ENCODE peak calls at places on chromosome X, in seven cellular contexts. H is CD8-positive, alpha-beta T cell; R is lower lobe of right lung; X is HCT116; K is esophagus squamous epithelium; M is iPS DF 6.9; O is CD4-positive, CD25-positive, alpha-beta regulatory T cell. I is an unnamed sample. For H3K4me1 and H3K36me3, the result is how much of the 10 kb centered on the place peaks cover.

GRCh38 chrX:40637687-40638086 is 9.7 kb downstream of the CXorf38 start:
- DNase-seq in H (no peak), K (no peak), O (no peak), R (no peak), M (no peak), X (no peak), I (no peak)

GRCh38 chrX:72554448-72555140 is 18.0 kb downstream of the HDAC8 start:
- DNase-seq in H (no peak), X (peak), R (no peak), K (no peak), M (no peak), O (no peak), I (no peak)

GRCh38 chrX:5474282-5474681 is 754.4 kb downstream of the NLGN4X start:
- DNase-seq in O (no peak), X (no peak), R (no peak), M (no peak), K (no peak), H (no peak), I (no peak)

GRCh38 chrX:37692918-37693317 is 7.3 kb downstream of the XK start:
- DNase-seq in H (no peak), M (no peak), R (no peak), O (no peak), K (no peak), X (no peak), I (no peak)

GRCh38 chrX:150146271-150146888 is 208.1 kb upstream of the EOLA2 start:
- DNase-seq in M (no peak), H (no peak), O (no peak), K (no peak), R (no peak), X (no peak), I (no peak)

GRCh38 chrX:47460561-47460960 is 22.5 kb downstream of the ZNF41 start:
- DNase-seq in H (no peak), K (no peak), O (no peak), R (no peak), M (no peak), X (no peak), I (no peak)

GRCh38 chrX:136259543-136259942 is 8.3 kb upstream of the MAP7D3 start:
- DNase-seq in M (no peak), R (no peak), K (no peak), X (no peak), O (no peak), H (no peak), I (no peak)

GRCh38 chrX:69163936-69164741 is 1.1 kb downstream of the PJA1 start:
- DNase-seq in M (no peak), O (peak), R (peak), H (peak), X (no peak), K (no peak), I (no peak)

GRCh38 chrX:30085571-30085970 is 129.8 kb upstream of the MAGEB2 start:
- DNase-seq in X (no peak), O (no peak), K (no peak), M (no peak), R (no peak), H (no peak), I (no peak)

GRCh38 chrX:147376601-147377387 is 534.9 kb upstream of the FMR1 start:
- DNase-seq in H (no peak), O (no peak), R (peak), K (no peak), X (no peak), M (no peak), I (no peak)

GRCh38 chrX:117969337-117969736 is 147.3 kb downstream of the KLHL13 start:
- DNase-seq in H (no peak), R (no peak), M (no peak), X (no peak), O (no peak), K (no peak), I (no peak)

GRCh38 chrX:15911729-15912550 is 57.3 kb upstream of the AP1S2 start:
- DNase-seq in K (no peak), H (no peak), O (no peak), R (no peak), X (no peak), M (no peak), I (no peak)

GRCh38 chrX:24981030-24981429 is 34.7 kb downstream of the ARX start:
- DNase-seq in X (no peak), M (no peak), O (no peak), H (no peak), R (no peak), K (no peak), I (no peak)

GRCh38 chrX:124217289-124218251 is 114.9 kb upstream of the TEX13D start:
- DNase-seq in M (no peak), X (no peak), H (peak), R (no peak), O (peak), K (no peak), I (peak)

GRCh38 chrX:28273751-28274150 is 292.5 kb upstream of the DCAF8L1 start:
- DNase-seq in H (no peak), X (no peak), K (no peak), O (no peak), R (no peak), M (no peak), I (no peak)

GRCh38 chrX:88612870-88613329 is 134.1 kb upstream of the CPXCR1 start:
- DNase-seq in K (no peak), R (no peak), X (no peak), O (no peak), H (no peak), M (no peak), I (no peak)

GRCh38 chrX:101191217-101191750 is 28.3 kb upstream of the DRP2 start:
- DNase-seq in H (no peak), X (no peak), M (no peak), K (no peak), O (no peak), R (peak), I (no peak)

GRCh38 chrX:9759340-9759739 is 6.3 kb downstream of the GPR143 start:
- DNase-seq in X (peak), O (no peak), R (no peak), H (no peak), M (no peak), K (no peak), I (no peak)

GRCh38 chrX:19448077-19448476 is 67.2 kb downstream of the MAP3K15 start:
- DNase-seq in O (no peak), R (no peak), K (no peak), H (no peak), X (no peak), M (no peak), I (no peak)

GRCh38 chrX:49230500-49231232 is 2.5 kb downstream of the CACNA1F start:
- DNase-seq in X (no peak), O (peak), M (no peak), R (peak), H (peak), K (peak), I (peak)

GRCh38 chrX:46620505-46620904 is 46.9 kb downstream of the CHST7 start:
- DNase-seq in M (no peak), R (no peak), H (no peak), O (no peak), X (no peak), K (no peak), I (no peak)

GRCh38 chrX:129622757-129623301 is 31.9 kb downstream of the APLN start:
- DNase-seq in X (no peak), R (no peak), O (no peak), K (no peak), M (no peak), H (no peak), I (no peak)

GRCh38 chrX:643911-644303 is 13.3 kb downstream of the SHOX start:
- DNase-seq in O (no peak), R (no peak), M (no peak), K (no peak), H (no peak), X (no peak), I (no peak)

GRCh38 chrX:155998116-155998515 is 620 bp downstream of the IL9R start:
- DNase-seq in R (no peak), M (no peak), H (no peak), O (no peak), X (no peak), K (no peak), I (no peak)

GRCh38 chrX:45172890-45173289 is 27.8 kb downstream of the DIPK2B start:
- DNase-seq in M (no peak), H (no peak), X (peak), K (no peak), O (no peak), R (no peak), I (no peak)

GRCh38 chrX:125436855-125437254 is 117.2 kb downstream of the TEX13C start:
- DNase-seq in X (no peak), R (no peak), K (no peak), H (no peak), O (no peak), M (no peak), I (no peak)

GRCh38 chrX:3990569-3990968 is 277.1 kb upstream of the PRKX start:
- DNase-seq in O (no peak), K (no peak), M (no peak), R (no peak), X (no peak), H (no peak), I (no peak)

GRCh38 chrX:45614853-45615252 is 414.2 kb upstream of the DIPK2B start:
- DNase-seq in O (no peak), R (no peak), K (no peak), M (no peak), X (no peak), H (no peak), I (no peak)

GRCh38 chrX:87805829-87806490 is 288.4 kb downstream of the KLHL4 start:
- DNase-seq in K (no peak), H (no peak), M (no peak), R (no peak), X (no peak), O (no peak), I (no peak)

GRCh38 chrX:49184294-49185061 is 1.7 kb downstream of the PRICKLE3 start:
- DNase-seq in R (peak), X (peak), M (no peak), K (no peak), H (no peak), O (peak), I (peak)

GRCh38 chrX:35076061-35076460 is 133.5 kb downstream of the FAM47B start:
- DNase-seq in X (no peak), H (no peak), R (no peak), K (no peak), O (no peak), M (no peak), I (no peak)

GRCh38 chrX:107677909-107678308 is 49.6 kb downstream of the PRPS1 start:
- DNase-seq in R (no peak), M (no peak), K (no peak), O (no peak), H (no peak), X (no peak), I (no peak)
- H3K4me1 ChIP-seq in R (half or more), M (under half), K (under half), O (half or more), H (half or more), X (half or more), I (under half)

GRCh38 chrX:11768039-11768438 is 10.0 kb downstream of the MSL3 start:
- DNase-seq in K (no peak), R (no peak), X (no peak), M (no peak), H (no peak), O (no peak), I (no peak)

GRCh38 chrX:11770320-11770719 is 12.3 kb downstream of the MSL3 start:
- DNase-seq in M (no peak), O (peak), K (no peak), H (peak), X (peak), R (peak), I (peak)

GRCh38 chrX:11764602-11765067 is 6.6 kb downstream of the MSL3 start:
- DNase-seq in M (no peak), X (no peak), R (no peak), K (no peak), H (no peak), O (no peak), I (no peak)

GRCh38 chrX:11765449-11765848 is 7.4 kb downstream of the MSL3 start:
- DNase-seq in O (no peak), M (no peak), H (no peak), X (no peak), R (no peak), K (no peak), I (no peak)

DNA sequence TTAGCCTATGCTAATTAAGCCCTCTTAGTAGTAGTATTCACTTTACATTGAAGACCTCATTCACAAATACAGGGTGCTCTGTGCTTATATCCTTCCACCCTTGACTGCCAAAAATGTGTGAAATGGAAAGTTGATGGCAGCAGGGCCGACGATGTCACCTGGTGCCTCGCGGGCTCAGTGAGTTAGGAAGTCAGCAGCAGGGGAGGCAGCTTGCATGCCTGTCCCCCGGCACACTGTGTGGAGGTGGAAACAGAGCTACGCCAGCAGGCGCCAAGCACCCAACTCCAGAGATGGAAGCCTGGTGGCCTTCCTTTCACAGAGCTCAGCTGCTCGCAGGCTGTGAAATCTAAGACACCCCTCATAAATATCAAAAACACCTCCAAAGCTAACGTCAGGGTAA is 8.4 kb downstream of the MSL3 start:
- DNase-seq in K (no peak), H (no peak), X (no peak), M (no peak), O (no peak), R (no peak), I (no peak)
- H3K36me3 ChIP-seq in K (under half), H (under half), X (under half), M (under half), O (half or more), R (half or more), I (under half)

GRCh38 chrX:13467243-13467642 is 102.2 kb upstream of the EGFL6 start:
- DNase-seq in R (no peak), H (no peak), M (no peak), X (no peak), K (no peak), O (no peak), I (no peak)
- H3K4me1 ChIP-seq in R (under half), H (under half), M (under half), X (under half), K (under half), O (under half), I (under half)

DNA sequence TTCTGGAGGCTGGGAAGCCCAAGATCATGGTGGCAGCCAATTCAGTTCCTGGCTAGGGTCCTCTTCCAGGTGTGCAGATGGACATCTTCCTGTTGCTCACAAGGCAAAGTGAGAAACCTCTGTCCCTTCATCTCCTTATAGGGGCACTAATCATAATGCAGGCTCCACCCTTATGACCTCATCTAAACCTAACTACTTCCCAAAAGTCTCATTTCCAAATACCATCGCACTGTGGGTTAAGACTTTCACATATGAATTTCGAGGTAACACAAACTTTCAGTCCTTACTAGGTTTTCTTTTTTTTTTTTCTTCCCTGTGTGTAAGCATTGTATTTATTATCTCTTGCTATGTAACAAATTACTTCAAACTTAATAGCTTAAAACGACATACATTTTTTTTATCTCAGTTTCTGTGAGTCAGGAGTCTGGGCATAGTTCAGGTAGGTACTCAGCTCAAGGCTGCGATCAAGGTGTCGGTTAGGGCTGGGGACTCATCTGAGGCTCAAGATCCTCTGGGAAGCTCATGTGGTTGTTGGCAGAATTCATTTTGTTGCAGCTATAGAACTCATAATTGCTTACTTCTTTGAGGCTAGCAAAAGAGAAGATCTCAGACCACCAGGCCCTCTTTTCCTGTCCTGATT is 204.7 kb upstream of the STK26 start:
- DNase-seq in K (no peak), H (no peak), M (no peak), X (no peak), R (no peak), O (no peak), I (no peak)
- H3K36me3 ChIP-seq in K (under half), H (under half), M (under half), X (under half), R (under half), O (under half), I (under half)

GRCh38 chrX:23035493-23035892 is 35.7 kb downstream of the DDX53 start:
- DNase-seq in K (no peak), H (no peak), X (no peak), M (no peak), O (no peak), R (no peak), I (no peak)

GRCh38 chrX:23031600-23031999 is 31.8 kb downstream of the DDX53 start:
- DNase-seq in R (no peak), K (no peak), X (no peak), H (no peak), M (no peak), O (no peak), I (no peak)
- H3K4me1 ChIP-seq in R (under half), K (under half), X (under half), H (under half), M (under half), O (under half), I (under half)

GRCh38 chrX:2487366-2487765 is 13.4 kb downstream of the DHRSX start:
- DNase-seq in O (no peak), H (no peak), R (no peak), X (no peak), M (no peak), K (no peak), I (no peak)

GRCh38 chrX:2492536-2493218 is 8.1 kb downstream of the DHRSX start:
- DNase-seq in O (no peak), R (no peak), K (no peak), M (no peak), H (no peak), X (no peak), I (no peak)

GRCh38 chrX:2489446-2490445 is 11.0 kb downstream of the DHRSX start:
- DNase-seq in M (no peak), K (no peak), X (no peak), H (no peak), R (no peak), O (no peak), I (no peak)

GRCh38 chrX:2488621-2489285 is 12.0 kb downstream of the DHRSX start:
- DNase-seq in X (no peak), H (no peak), K (no peak), O (no peak), R (no peak), M (no peak), I (no peak)

DNA sequence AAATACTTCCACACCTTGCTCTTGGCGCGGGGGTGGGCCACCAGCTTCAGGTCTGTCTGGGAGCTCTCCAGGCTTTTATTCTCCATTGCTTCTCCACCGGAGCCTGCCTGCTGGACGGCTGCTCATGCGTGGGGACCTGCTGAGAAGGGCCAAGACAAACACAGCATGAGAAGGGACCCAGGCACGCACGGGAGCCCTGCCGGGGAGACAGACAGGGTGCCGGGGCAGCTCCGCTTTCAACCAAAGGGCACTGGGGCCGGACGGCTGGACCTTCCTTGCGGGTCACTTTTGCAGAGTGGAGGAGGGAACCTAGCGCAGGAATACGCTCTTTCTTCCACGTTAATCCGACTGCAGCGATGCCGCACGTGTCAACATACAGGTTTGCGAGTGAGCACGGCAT is 10.1 kb downstream of the DHRSX start:
- DNase-seq in K (no peak), X (no peak), R (no peak), O (no peak), H (no peak), M (no peak), I (no peak)
- H3K36me3 ChIP-seq in K (under half), X (under half), R (half or more), O (half or more), H (under half), M (under half), I (under half)

GRCh38 chrX:97401154-97401553 is 517.4 kb downstream of the RPA4 start:
- DNase-seq in R (no peak), H (no peak), M (no peak), O (no peak), X (no peak), K (no peak), I (no peak)
- H3K4me1 ChIP-seq in R (under half), H (under half), M (under half), O (under half), X (under half), K (under half), I (under half)

DNA sequence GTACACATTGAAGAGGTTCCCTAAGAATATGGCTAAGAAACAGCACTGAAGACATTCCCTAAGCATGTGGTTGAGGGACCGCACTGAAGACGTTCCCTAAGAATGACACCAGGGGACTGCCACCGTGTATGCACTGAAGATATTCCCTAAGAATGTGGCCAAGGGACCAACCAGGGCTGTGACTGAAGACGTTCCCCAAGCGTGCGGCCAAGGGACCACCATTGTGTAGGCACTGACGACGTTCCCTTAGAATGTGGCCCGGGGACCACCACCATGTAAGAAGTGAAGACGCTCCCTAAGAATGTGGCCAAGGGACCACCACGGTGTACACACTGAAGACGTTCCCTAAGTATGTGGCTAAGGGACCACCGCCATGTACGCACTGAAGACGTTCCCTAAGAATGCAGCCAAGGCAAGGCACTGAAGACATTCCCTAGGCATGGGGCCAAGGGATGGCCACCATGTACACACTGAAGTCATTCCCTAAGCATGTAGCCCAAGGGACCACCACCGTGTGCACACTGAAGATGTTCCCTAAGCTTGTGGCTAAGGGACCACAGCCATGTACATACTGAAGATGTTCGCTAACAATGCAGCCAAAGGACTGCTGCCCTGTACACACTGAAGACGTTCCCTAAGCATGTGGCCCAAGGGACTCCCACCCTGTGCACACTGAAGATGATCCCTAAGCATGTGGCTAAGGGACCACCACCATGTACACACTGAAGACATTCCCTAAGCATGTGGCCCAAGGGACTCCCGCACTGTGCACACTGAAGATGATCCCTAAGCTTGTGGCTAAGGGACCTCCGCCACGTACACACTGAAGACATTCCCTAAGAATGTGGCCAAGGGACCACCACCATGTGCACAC is 22.0 kb downstream of the DHRSX start:
- DNase-seq in X (peak), K (no peak), O (no peak), H (no peak), M (no peak), R (peak), I (no peak)
- H3K36me3 ChIP-seq in X (under half), K (under half), O (under half), H (under half), M (under half), R (under half), I (under half)